ENCODE peak calls at places on chromosome 5, in ten cellular contexts. One of them, this sample, is unnamed.
A peak's percentile ranks its signal among the peaks of the same experiment; 100 is the strongest.

GRCh38 chr5:143862260-143862659 is 50.3 kb downstream of the HMHB1 start:
- DNase-seq in GM18507: no peak
- DNase-seq in brain microvascular endothelial cell: no peak
- DNase-seq in cardiac muscle cell: no peak
- DNase-seq in heart left ventricle: no peak
- DNase-seq in stimulated activated CD8-positive, alpha-beta memory T cell treated with anti-CD3 and anti-CD28 coated beads, Interleukin-2, amount 100 ng/mL, for 1 hour: no peak
- DNase-seq in HCT116: no peak
- DNase-seq in NCI-H774: no peak
- DNase-seq in NCI-H460: no peak
- DNase-seq in activated gamma-delta T cell treated with Interleukin-2 at 50 U/mL for 16 hours: no peak
- DNase-seq in this sample: no peak

GRCh38 chr5:9739135-9739534 is 109.0 kb upstream of the TAS2R1 start:
- DNase-seq in GM18507: no peak
- DNase-seq in brain microvascular endothelial cell: no peak
- DNase-seq in cardiac muscle cell: no peak
- DNase-seq in heart left ventricle: no peak
- DNase-seq in stimulated activated CD8-positive, alpha-beta memory T cell treated with anti-CD3 and anti-CD28 coated beads, Interleukin-2, amount 100 ng/mL, for 1 hour: no peak
- DNase-seq in HCT116: no peak
- DNase-seq in NCI-H774: no peak
- DNase-seq in NCI-H460: no peak
- DNase-seq in activated gamma-delta T cell treated with Interleukin-2 at 50 U/mL for 16 hours: no peak
- DNase-seq in this sample: no peak

GRCh38 chr5:10660135-10660534 is 96.3 kb downstream of the ANKRD33B start:
- DNase-seq in GM18507: no peak
- DNase-seq in brain microvascular endothelial cell: no peak
- DNase-seq in cardiac muscle cell: no peak
- DNase-seq in heart left ventricle: no peak
- DNase-seq in stimulated activated CD8-positive, alpha-beta memory T cell treated with anti-CD3 and anti-CD28 coated beads, Interleukin-2, amount 100 ng/mL, for 1 hour: no peak
- DNase-seq in HCT116: no peak
- DNase-seq in NCI-H774: no peak
- DNase-seq in NCI-H460: no peak
- DNase-seq in activated gamma-delta T cell treated with Interleukin-2 at 50 U/mL for 16 hours: no peak
- DNase-seq in this sample: no peak

GRCh38 chr5:61275841-61276240 is 56.2 kb upstream of the ZSWIM6 start:
- DNase-seq in GM18507: no peak
- DNase-seq in brain microvascular endothelial cell: peak; percentile 50
- DNase-seq in cardiac muscle cell: no peak
- DNase-seq in heart left ventricle: peak; percentile 71
- DNase-seq in stimulated activated CD8-positive, alpha-beta memory T cell treated with anti-CD3 and anti-CD28 coated beads, Interleukin-2, amount 100 ng/mL, for 1 hour: no peak
- DNase-seq in HCT116: no peak
- DNase-seq in NCI-H774: no peak
- DNase-seq in NCI-H460: peak; percentile 89
- DNase-seq in activated gamma-delta T cell treated with Interleukin-2 at 50 U/mL for 16 hours: no peak
- DNase-seq in this sample: no peak

GRCh38 chr5:134100283-134101011 is 14.0 kb upstream of the TCF7 start:
- DNase-seq in GM18507: peak; percentile 82
- DNase-seq in brain microvascular endothelial cell: peak; percentile 78
- DNase-seq in cardiac muscle cell: no peak
- DNase-seq in heart left ventricle: no peak
- DNase-seq in stimulated activated CD8-positive, alpha-beta memory T cell treated with anti-CD3 and anti-CD28 coated beads, Interleukin-2, amount 100 ng/mL, for 1 hour: peak; percentile 65
- DNase-seq in HCT116: no peak
- DNase-seq in NCI-H774: no peak
- DNase-seq in NCI-H460: no peak
- DNase-seq in activated gamma-delta T cell treated with Interleukin-2 at 50 U/mL for 16 hours: peak; percentile 82
- DNase-seq in this sample: peak; percentile 86

GRCh38 chr5:86862093-86862492 is 244.4 kb downstream of the COX7C start:
- DNase-seq in GM18507: no peak
- DNase-seq in brain microvascular endothelial cell: no peak
- DNase-seq in cardiac muscle cell: no peak
- DNase-seq in heart left ventricle: no peak
- DNase-seq in stimulated activated CD8-positive, alpha-beta memory T cell treated with anti-CD3 and anti-CD28 coated beads, Interleukin-2, amount 100 ng/mL, for 1 hour: no peak
- DNase-seq in HCT116: no peak
- DNase-seq in NCI-H774: no peak
- DNase-seq in NCI-H460: no peak
- DNase-seq in activated gamma-delta T cell treated with Interleukin-2 at 50 U/mL for 16 hours: no peak
- DNase-seq in this sample: no peak

GRCh38 chr5:119022017-119022745 is 33.8 kb upstream of the DTWD2 start:
- DNase-seq in GM18507: no peak
- DNase-seq in brain microvascular endothelial cell: peak; percentile 8
- DNase-seq in cardiac muscle cell: no peak
- DNase-seq in heart left ventricle: no peak
- DNase-seq in stimulated activated CD8-positive, alpha-beta memory T cell treated with anti-CD3 and anti-CD28 coated beads, Interleukin-2, amount 100 ng/mL, for 1 hour: no peak
- DNase-seq in HCT116: no peak
- DNase-seq in NCI-H774: no peak
- DNase-seq in NCI-H460: peak; percentile 47
- DNase-seq in activated gamma-delta T cell treated with Interleukin-2 at 50 U/mL for 16 hours: no peak
- DNase-seq in this sample: peak; percentile 41

GRCh38 chr5:14901462-14902051 is 30.0 kb upstream of the ANKH start:
- DNase-seq in GM18507: no peak
- DNase-seq in brain microvascular endothelial cell: peak; percentile 73
- DNase-seq in cardiac muscle cell: no peak
- DNase-seq in heart left ventricle: peak; percentile 63
- DNase-seq in stimulated activated CD8-positive, alpha-beta memory T cell treated with anti-CD3 and anti-CD28 coated beads, Interleukin-2, amount 100 ng/mL, for 1 hour: no peak
- DNase-seq in HCT116: no peak
- DNase-seq in NCI-H774: no peak
- DNase-seq in NCI-H460: no peak
- DNase-seq in activated gamma-delta T cell treated with Interleukin-2 at 50 U/mL for 16 hours: no peak
- DNase-seq in this sample: no peak

GRCh38 chr5:79235222-79235577 is 731 bp upstream of the JMY start:
- DNase-seq in GM18507: no peak
- DNase-seq in brain microvascular endothelial cell: no peak
- DNase-seq in cardiac muscle cell: no peak
- DNase-seq in heart left ventricle: no peak
- DNase-seq in stimulated activated CD8-positive, alpha-beta memory T cell treated with anti-CD3 and anti-CD28 coated beads, Interleukin-2, amount 100 ng/mL, for 1 hour: no peak
- DNase-seq in HCT116: no peak
- DNase-seq in NCI-H774: peak; percentile 57
- DNase-seq in NCI-H460: peak; percentile 78
- DNase-seq in activated gamma-delta T cell treated with Interleukin-2 at 50 U/mL for 16 hours: no peak
- DNase-seq in this sample: peak; percentile 60

GRCh38 chr5:158952951-158953350 is 146.8 kb downstream of the EBF1 start:
- DNase-seq in GM18507: no peak
- DNase-seq in brain microvascular endothelial cell: no peak
- DNase-seq in cardiac muscle cell: no peak
- DNase-seq in heart left ventricle: no peak
- DNase-seq in stimulated activated CD8-positive, alpha-beta memory T cell treated with anti-CD3 and anti-CD28 coated beads, Interleukin-2, amount 100 ng/mL, for 1 hour: no peak
- DNase-seq in HCT116: no peak
- DNase-seq in NCI-H774: no peak
- DNase-seq in NCI-H460: no peak
- DNase-seq in activated gamma-delta T cell treated with Interleukin-2 at 50 U/mL for 16 hours: no peak
- DNase-seq in this sample: no peak

GRCh38 chr5:109125755-109126429 is 283.9 kb downstream of the PJA2 start:
- DNase-seq in GM18507: no peak
- DNase-seq in brain microvascular endothelial cell: no peak
- DNase-seq in cardiac muscle cell: peak; percentile 17
- DNase-seq in heart left ventricle: no peak
- DNase-seq in stimulated activated CD8-positive, alpha-beta memory T cell treated with anti-CD3 and anti-CD28 coated beads, Interleukin-2, amount 100 ng/mL, for 1 hour: no peak
- DNase-seq in HCT116: no peak
- DNase-seq in NCI-H774: no peak
- DNase-seq in NCI-H460: no peak
- DNase-seq in activated gamma-delta T cell treated with Interleukin-2 at 50 U/mL for 16 hours: no peak
- DNase-seq in this sample: no peak

GRCh38 chr5:66779535-66779934 is 183.3 kb downstream of the MAST4 start:
- DNase-seq in GM18507: no peak
- DNase-seq in brain microvascular endothelial cell: no peak
- DNase-seq in cardiac muscle cell: no peak
- DNase-seq in heart left ventricle: no peak
- DNase-seq in stimulated activated CD8-positive, alpha-beta memory T cell treated with anti-CD3 and anti-CD28 coated beads, Interleukin-2, amount 100 ng/mL, for 1 hour: no peak
- DNase-seq in HCT116: no peak
- DNase-seq in NCI-H774: no peak
- DNase-seq in NCI-H460: no peak
- DNase-seq in activated gamma-delta T cell treated with Interleukin-2 at 50 U/mL for 16 hours: no peak
- DNase-seq in this sample: no peak

GRCh38 chr5:147752666-147753290 is 29.8 kb downstream of the JAKMIP2 start:
- DNase-seq in GM18507: no peak
- DNase-seq in brain microvascular endothelial cell: no peak
- DNase-seq in cardiac muscle cell: no peak
- DNase-seq in heart left ventricle: no peak
- DNase-seq in stimulated activated CD8-positive, alpha-beta memory T cell treated with anti-CD3 and anti-CD28 coated beads, Interleukin-2, amount 100 ng/mL, for 1 hour: no peak
- DNase-seq in HCT116: no peak
- DNase-seq in NCI-H774: no peak
- DNase-seq in NCI-H460: no peak
- DNase-seq in activated gamma-delta T cell treated with Interleukin-2 at 50 U/mL for 16 hours: no peak
- DNase-seq in this sample: no peak

GRCh38 chr5:134982230-134982629 is 14.5 kb downstream of the CATSPER3 start:
- DNase-seq in GM18507: no peak
- DNase-seq in brain microvascular endothelial cell: no peak
- DNase-seq in cardiac muscle cell: no peak
- DNase-seq in heart left ventricle: no peak
- DNase-seq in stimulated activated CD8-positive, alpha-beta memory T cell treated with anti-CD3 and anti-CD28 coated beads, Interleukin-2, amount 100 ng/mL, for 1 hour: no peak
- DNase-seq in HCT116: no peak
- DNase-seq in NCI-H774: no peak
- DNase-seq in NCI-H460: no peak
- DNase-seq in activated gamma-delta T cell treated with Interleukin-2 at 50 U/mL for 16 hours: no peak
- DNase-seq in this sample: no peak

GRCh38 chr5:113489299-113489698 is 1.0 kb upstream of the MCC start:
- DNase-seq in GM18507: no peak
- DNase-seq in brain microvascular endothelial cell: peak; percentile 97
- DNase-seq in cardiac muscle cell: no peak
- DNase-seq in heart left ventricle: no peak
- DNase-seq in stimulated activated CD8-positive, alpha-beta memory T cell treated with anti-CD3 and anti-CD28 coated beads, Interleukin-2, amount 100 ng/mL, for 1 hour: no peak
- DNase-seq in HCT116: peak; percentile 89
- DNase-seq in NCI-H774: no peak
- DNase-seq in NCI-H460: no peak
- DNase-seq in activated gamma-delta T cell treated with Interleukin-2 at 50 U/mL for 16 hours: no peak
- DNase-seq in this sample: peak; percentile 23

GRCh38 chr5:36606437-36607113 is at the start of gene SLC1A3:
- DNase-seq in GM18507: no peak
- DNase-seq in brain microvascular endothelial cell: peak; percentile 88
- DNase-seq in cardiac muscle cell: peak; percentile 73
- DNase-seq in heart left ventricle: peak; percentile 62
- DNase-seq in stimulated activated CD8-positive, alpha-beta memory T cell treated with anti-CD3 and anti-CD28 coated beads, Interleukin-2, amount 100 ng/mL, for 1 hour: no peak
- DNase-seq in HCT116: peak; percentile 74
- DNase-seq in NCI-H774: no peak
- DNase-seq in NCI-H460: peak; percentile 53
- DNase-seq in activated gamma-delta T cell treated with Interleukin-2 at 50 U/mL for 16 hours: no peak
- DNase-seq in this sample: peak; percentile 40

GRCh38 chr5:95238560-95239325 is 46.2 kb downstream of the MCTP1 start:
- DNase-seq in GM18507: no peak
- DNase-seq in brain microvascular endothelial cell: peak; percentile 38
- DNase-seq in cardiac muscle cell: peak; percentile 11
- DNase-seq in heart left ventricle: no peak
- DNase-seq in stimulated activated CD8-positive, alpha-beta memory T cell treated with anti-CD3 and anti-CD28 coated beads, Interleukin-2, amount 100 ng/mL, for 1 hour: no peak
- DNase-seq in HCT116: no peak
- DNase-seq in NCI-H774: no peak
- DNase-seq in NCI-H460: peak; percentile 23
- DNase-seq in activated gamma-delta T cell treated with Interleukin-2 at 50 U/mL for 16 hours: no peak
- DNase-seq in this sample: peak; percentile 10

GRCh38 chr5:126970517-126971017 is 59.8 kb downstream of the MARCHF3 start:
- DNase-seq in GM18507: no peak
- DNase-seq in brain microvascular endothelial cell: peak; percentile 36
- DNase-seq in cardiac muscle cell: no peak
- DNase-seq in heart left ventricle: peak; percentile 45
- DNase-seq in stimulated activated CD8-positive, alpha-beta memory T cell treated with anti-CD3 and anti-CD28 coated beads, Interleukin-2, amount 100 ng/mL, for 1 hour: no peak
- DNase-seq in HCT116: no peak
- DNase-seq in NCI-H774: no peak
- DNase-seq in NCI-H460: no peak
- DNase-seq in activated gamma-delta T cell treated with Interleukin-2 at 50 U/mL for 16 hours: no peak
- DNase-seq in this sample: no peak

GRCh38 chr5:73764586-73764985 is 138.6 kb downstream of the ARHGEF28 start:
- DNase-seq in GM18507: no peak
- DNase-seq in brain microvascular endothelial cell: peak; percentile 70
- DNase-seq in cardiac muscle cell: no peak
- DNase-seq in heart left ventricle: no peak
- DNase-seq in stimulated activated CD8-positive, alpha-beta memory T cell treated with anti-CD3 and anti-CD28 coated beads, Interleukin-2, amount 100 ng/mL, for 1 hour: no peak
- DNase-seq in HCT116: no peak
- DNase-seq in NCI-H774: no peak
- DNase-seq in NCI-H460: peak; percentile 84
- DNase-seq in activated gamma-delta T cell treated with Interleukin-2 at 50 U/mL for 16 hours: no peak
- DNase-seq in this sample: no peak

GRCh38 chr5:7916171-7916804 is 47.3 kb downstream of the MTRR start:
- DNase-seq in GM18507: no peak
- DNase-seq in brain microvascular endothelial cell: no peak
- DNase-seq in cardiac muscle cell: no peak
- DNase-seq in heart left ventricle: no peak
- DNase-seq in stimulated activated CD8-positive, alpha-beta memory T cell treated with anti-CD3 and anti-CD28 coated beads, Interleukin-2, amount 100 ng/mL, for 1 hour: no peak
- DNase-seq in HCT116: no peak
- DNase-seq in NCI-H774: no peak
- DNase-seq in NCI-H460: no peak
- DNase-seq in activated gamma-delta T cell treated with Interleukin-2 at 50 U/mL for 16 hours: no peak
- DNase-seq in this sample: no peak

GRCh38 chr5:162174358-162174757 is 106.8 kb downstream of the GABRG2 start:
- DNase-seq in GM18507: no peak
- DNase-seq in brain microvascular endothelial cell: no peak
- DNase-seq in cardiac muscle cell: no peak
- DNase-seq in heart left ventricle: no peak
- DNase-seq in stimulated activated CD8-positive, alpha-beta memory T cell treated with anti-CD3 and anti-CD28 coated beads, Interleukin-2, amount 100 ng/mL, for 1 hour: no peak
- DNase-seq in HCT116: no peak
- DNase-seq in NCI-H774: no peak
- DNase-seq in NCI-H460: no peak
- DNase-seq in activated gamma-delta T cell treated with Interleukin-2 at 50 U/mL for 16 hours: no peak
- DNase-seq in this sample: no peak

GRCh38 chr5:57172466-57172961 is 1.3 kb upstream of the GPBP1 start:
- DNase-seq in GM18507: no peak
- DNase-seq in brain microvascular endothelial cell: no peak
- DNase-seq in cardiac muscle cell: no peak
- DNase-seq in heart left ventricle: no peak
- DNase-seq in stimulated activated CD8-positive, alpha-beta memory T cell treated with anti-CD3 and anti-CD28 coated beads, Interleukin-2, amount 100 ng/mL, for 1 hour: no peak
- DNase-seq in HCT116: no peak
- DNase-seq in NCI-H774: no peak
- DNase-seq in NCI-H460: no peak
- DNase-seq in activated gamma-delta T cell treated with Interleukin-2 at 50 U/mL for 16 hours: peak; percentile 8
- DNase-seq in this sample: no peak

This sample was measured in GM13977.